ENCODE peak calls at places on chromosomes 7 and 10, in five cellular contexts. Y is mammary epithelial cell, C is PC-3, E is K562, T is HCT116. A is an unnamed sample.

GRCh38 chr10:77442790-77443189 is 194.8 kb downstream of the KCNMA1 start:
- DNase-seq in E (no peak), C (no peak), T (no peak), Y (no peak), A (no peak)

GRCh38 chr7:139702811-139703467 is 74.9 kb downstream of the HIPK2 start:
- DNase-seq in C (no peak), E (no peak), T (no peak), Y (no peak), A (no peak)

GRCh38 chr10:60901561-60902235 is 42.3 kb downstream of the RHOBTB1 start:
- DNase-seq in Y (no peak), T (no peak), C (no peak), E (no peak), A (no peak)

GRCh38 chr7:149013876-149014275 is 14.4 kb downstream of the PDIA4 start:
- DNase-seq in T (no peak), Y (no peak), E (no peak), C (no peak), A (no peak)

GRCh38 chr10:11403116-11403515 is 208.3 kb downstream of the USP6NL start:
- DNase-seq in E (no peak), Y (no peak), C (no peak), T (no peak), A (no peak)

GRCh38 chr10:131651674-131652093 is 249.1 kb upstream of the PPP2R2D start:
- DNase-seq in T (no peak), Y (no peak), C (no peak), E (no peak), A (no peak)

GRCh38 chr7:74044366-74045350 is 16.7 kb downstream of the ELN start:
- DNase-seq in T (no peak), Y (no peak), E (no peak), C (no peak), A (no peak)

GRCh38 chr10:14560794-14561765 is 213.6 kb downstream of the FAM107B start:
- DNase-seq in C (no peak), T (no peak), E (no peak), Y (no peak), A (no peak)

GRCh38 chr7:33736521-33737221 is 168.7 kb upstream of the BMPER start:
- DNase-seq in E (no peak), C (no peak), T (no peak), Y (no peak), A (no peak)

GRCh38 chr10:101217450-101218281 is 11.6 kb downstream of the LBX1 start:
- DNase-seq in T (no peak), C (peak), E (peak), Y (no peak), A (no peak)

GRCh38 chr7:135100856-135101255 is 47.0 kb upstream of the TMEM140 start:
- DNase-seq in C (peak), Y (peak), T (no peak), E (no peak), A (no peak)

GRCh38 chr7:29139796-29140195 is 6.5 kb downstream of the CPVL start:
- DNase-seq in E (no peak), C (peak), T (no peak), Y (peak), A (no peak)

GRCh38 chr10:117622471-117623184 is 80.1 kb downstream of the EMX2 start:
- DNase-seq in T (no peak), C (no peak), Y (no peak), E (no peak), A (no peak)

GRCh38 chr7:112079671-112080070 is 126.5 kb downstream of the DOCK4 start:
- DNase-seq in C (peak), E (no peak), T (no peak), Y (no peak), A (no peak)

GRCh38 chr10:102633282-102633681 is 11.0 kb upstream of the TRIM8 start:
- DNase-seq in C (peak), E (no peak), Y (no peak), T (no peak), A (no peak)

GRCh38 chr7:134343136-134343535 is 26.4 kb upstream of the SLC35B4 start:
- DNase-seq in Y (no peak), C (no peak), T (no peak), E (no peak), A (no peak)

GRCh38 chr7:95772298-95772770 is at the start of gene DYNC1I1:
- DNase-seq in Y (peak), T (no peak), C (peak), E (peak), A (peak)

GRCh38 chr10:80277016-80277415 is 12.4 kb downstream of the MAT1A start:
- DNase-seq in E (no peak), C (no peak), T (no peak), Y (no peak), A (no peak)

GRCh38 chr10:9848981-9849380 is 1168.7 kb upstream of the CELF2 start:
- DNase-seq in Y (no peak), T (no peak), E (no peak), C (no peak), A (no peak)

GRCh38 chr7:14228341-14228740 is 238.9 kb upstream of the ETV1 start:
- DNase-seq in T (no peak), E (no peak), C (no peak), Y (no peak), A (no peak)

GRCh38 chr10:51389415-51390342 is 309.7 kb downstream of the CSTF2T start:
- DNase-seq in C (peak), Y (peak), E (peak), T (peak), A (no peak)

GRCh38 chr10:31490858-31491504 is 172.0 kb downstream of the ZEB1 start:
- DNase-seq in Y (peak), C (peak), E (peak), T (peak), A (no peak)

GRCh38 chr10:99430116-99430450 is 341 bp downstream of the GOT1 start:
- DNase-seq in Y (no peak), T (no peak), C (no peak), E (no peak), A (no peak)

GRCh38 chr7:81430150-81430549 is 339.7 kb downstream of the HGF start:
- DNase-seq in E (peak), Y (no peak), C (no peak), T (no peak), A (no peak)

GRCh38 chr7:697259-697615 is 29.3 kb upstream of the DNAAF5 start:
- DNase-seq in T (no peak), Y (no peak), E (no peak), C (no peak), A (no peak)

GRCh38 chr10:69934768-69935167 is 117.9 kb upstream of the MACROH2A2 start:
- DNase-seq in T (no peak), Y (no peak), E (no peak), C (peak), A (no peak)
- TF ChIP-seq CTCF in T (peak), Y (no peak), E (peak), C (peak), A (peak)

DNA sequence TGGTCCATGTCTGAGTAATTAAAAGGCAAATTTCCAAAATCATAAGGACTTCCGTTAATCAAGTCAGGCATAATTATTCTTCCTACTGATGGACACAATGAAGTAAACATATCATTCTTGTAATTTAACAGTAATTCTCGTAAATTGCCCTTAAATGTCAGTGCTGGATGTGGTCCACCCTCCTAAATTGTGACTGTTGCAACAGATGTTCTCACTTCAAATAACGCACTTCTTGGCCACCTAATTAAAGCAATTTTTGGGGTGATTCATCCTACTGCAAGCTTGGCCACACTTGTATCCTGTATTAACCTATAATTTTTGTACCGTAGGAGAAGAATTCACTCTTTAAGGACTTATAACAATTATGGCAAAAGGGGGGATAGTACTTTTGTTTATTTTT is 1.9 kb downstream of the COL1A2 start:
- DNase-seq in T (no peak), Y (no peak), C (no peak), E (no peak), A (no peak)
- H3K4me3 ChIP-seq in T (no peak), Y (no peak), C (no peak), E (no peak), A (no peak)

GRCh38 chr10:34664706-34665105 is 150.4 kb downstream of the PARD3 start:
- DNase-seq in E (no peak), C (no peak), T (no peak), Y (peak), A (no peak)

GRCh38 chr10:34670101-34670500 is 145.0 kb downstream of the PARD3 start:
- DNase-seq in C (no peak), T (no peak), Y (no peak), E (no peak), A (no peak)

GRCh38 chr10:34669079-34669478 is 146.0 kb downstream of the PARD3 start:
- DNase-seq in T (no peak), Y (no peak), E (no peak), C (no peak), A (no peak)

GRCh38 chr10:34667177-34667576 is 147.9 kb downstream of the PARD3 start:
- DNase-seq in C (peak), E (no peak), Y (no peak), T (no peak), A (no peak)

GRCh38 chr10:34666008-34666700 is 148.9 kb downstream of the PARD3 start:
- DNase-seq in E (peak), T (peak), Y (peak), C (peak), A (peak)
- TF ChIP-seq CTCF in E (peak), T (peak), Y (peak), C (peak), A (peak)

DNA sequence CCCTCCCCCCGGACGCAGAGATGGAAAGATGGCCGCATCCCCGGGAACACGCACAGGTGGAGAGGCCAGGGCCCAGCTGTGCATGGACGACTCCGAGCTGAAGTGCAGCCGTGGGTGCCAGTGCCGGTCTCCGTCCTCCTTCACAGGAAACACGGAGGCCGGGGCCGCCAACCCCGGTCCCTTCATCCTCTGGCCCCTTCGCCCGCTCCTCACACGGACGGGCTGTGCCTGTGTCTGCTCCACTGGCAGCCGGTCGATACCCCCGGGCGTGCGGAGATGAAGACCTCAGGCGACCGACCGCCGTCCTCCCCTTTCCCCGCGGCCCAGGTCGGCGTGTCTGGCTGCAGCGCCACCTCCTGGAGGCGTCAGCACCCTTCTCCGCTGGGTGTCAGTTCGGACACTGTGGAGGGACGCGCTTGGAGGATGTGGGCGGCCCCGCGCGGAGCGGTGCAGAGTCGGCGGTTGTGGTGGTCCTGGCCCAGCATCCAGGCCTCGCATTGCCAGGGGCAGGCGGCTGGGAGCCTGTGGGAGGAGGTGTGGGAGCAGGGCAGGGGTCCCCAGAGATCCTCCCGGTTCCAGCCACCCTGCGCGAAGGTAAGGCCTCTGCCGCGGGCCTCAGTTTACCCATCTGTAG is 9.9 kb downstream of the ZNF511 start:
- DNase-seq in E (peak), C (peak), Y (peak), T (no peak), A (no peak)
- H3K4me3 ChIP-seq in E (peak), C (peak), Y (peak), T (peak), A (peak)

GRCh38 chr10:125698599-125698998 is 15.6 kb upstream of the TEX36 start:
- DNase-seq in E (no peak), Y (no peak), T (no peak), C (no peak), A (no peak)
- TF ChIP-seq CTCF in E (no peak), Y (no peak), T (no peak), C (peak), A (no peak)

DNA sequence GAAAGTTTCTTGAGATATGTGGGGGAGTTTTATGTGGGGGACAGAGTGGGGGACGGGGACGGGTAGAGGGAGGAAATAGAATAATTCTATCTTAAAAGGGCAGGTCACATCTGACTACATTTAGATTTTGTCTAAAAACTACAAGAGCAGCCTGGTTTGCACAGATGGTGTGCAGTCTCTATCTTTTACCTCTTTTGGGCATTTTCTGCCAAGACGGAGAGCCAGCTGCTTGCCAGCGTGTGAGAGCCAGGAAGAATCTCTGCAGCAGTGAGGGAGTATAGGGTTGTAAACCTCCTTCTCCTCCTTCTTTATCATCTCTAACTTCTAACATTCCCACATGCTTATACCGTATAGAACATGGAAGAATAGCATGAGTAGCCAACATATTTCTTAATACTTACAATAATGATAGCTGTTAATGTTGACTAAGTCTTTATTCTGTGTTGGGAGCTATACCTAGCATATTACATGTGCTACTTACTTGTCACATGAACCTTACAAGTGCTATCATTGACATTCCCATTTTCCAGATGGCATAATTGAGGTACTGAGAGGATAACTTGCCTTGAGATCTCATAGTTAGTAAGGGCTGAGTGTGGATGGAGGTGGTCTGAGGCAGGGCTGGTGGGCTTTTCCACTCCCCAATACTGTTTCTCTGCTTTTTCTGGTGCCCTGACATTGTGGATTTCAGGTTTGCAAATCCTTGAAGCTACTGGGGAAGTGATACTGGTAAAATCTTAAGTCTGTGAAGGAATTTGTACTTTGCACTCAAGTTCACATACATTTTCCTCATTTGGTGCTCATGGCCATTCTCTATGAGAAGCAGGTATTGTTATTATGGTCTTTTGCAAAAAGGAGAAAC is 1.1 kb downstream of the ENTPD1 start:
- DNase-seq in E (no peak), Y (no peak), C (no peak), T (no peak), A (no peak)
- H3K4me3 ChIP-seq in E (no peak), Y (no peak), C (no peak), T (no peak), A (no peak)

DNA sequence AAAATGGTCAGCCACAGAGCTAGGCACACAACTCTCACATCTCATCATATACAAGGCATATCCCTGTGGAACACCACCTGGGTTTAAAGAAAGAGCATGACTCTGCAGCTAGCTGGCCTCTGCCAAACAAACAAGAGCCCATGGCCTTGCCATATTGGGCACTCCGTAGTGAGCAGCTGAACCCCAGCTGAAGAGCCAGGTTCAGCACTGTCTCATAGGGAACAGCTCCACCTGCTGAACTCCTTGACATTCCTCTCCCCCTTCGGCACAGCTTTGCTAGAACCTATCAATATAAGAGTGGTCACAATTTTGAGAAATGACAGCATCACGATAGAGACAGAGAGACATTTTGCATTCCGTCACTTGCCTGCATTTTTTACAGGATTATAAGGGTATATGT is 20.0 kb downstream of the SORCS1 start:
- DNase-seq in Y (no peak), E (peak), T (no peak), C (peak), A (no peak)
- TF ChIP-seq CTCF in Y (no peak), E (peak), T (no peak), C (no peak), A (no peak)

GRCh38 chr7:145009866-145010265 is 174.0 kb upstream of the TPK1 start:
- DNase-seq in C (no peak), T (no peak), Y (no peak), E (no peak), A (no peak)
- H3K4me3 ChIP-seq in C (no peak), T (no peak), Y (no peak), E (no peak), A (no peak)

GRCh38 chr10:89700914-89701237 is 514 bp upstream of the KIF20B start:
- DNase-seq in E (no peak), Y (no peak), C (no peak), T (no peak), A (no peak)

GRCh38 chr10:89699581-89700064 is 1.8 kb upstream of the KIF20B start:
- DNase-seq in C (peak), Y (no peak), E (no peak), T (no peak), A (no peak)

GRCh38 chr10:89702121-89702480 is 711 bp downstream of the KIF20B start:
- DNase-seq in E (peak), Y (peak), T (no peak), C (peak), A (no peak)

GRCh38 chr10:89697946-89698345 is 3.4 kb upstream of the KIF20B start:
- DNase-seq in T (no peak), C (no peak), Y (no peak), E (no peak), A (no peak)

GRCh38 chr10:89701238-89702120 is at the start of gene KIF20B:
- DNase-seq in E (peak), Y (peak), T (peak), C (peak), A (peak)
- TF ChIP-seq CTCF in E (no peak), Y (peak), T (no peak), C (peak), A (peak)

A was measured in LNCaP clone FGC.